ENCODE peak calls at places on chromosomes 7 and 10, in four cellular contexts. One of them, this sample, is unnamed.

GRCh38 chr7:79774150-79774549 is 320.7 kb upstream of the MAGI2 start:
- DNase-seq in AG08395: no peak
- DNase-seq in HS-5: peak
- DNase-seq in stimulated activated CD4-positive, alpha-beta T cell treated with anti-CD3 and anti-CD28 coated beads, Interleukin-1b, Interleukin-23, amount 100 ng/mL, for 1 hour: no peak
- DNase-seq in this sample: no peak

GRCh38 chr7:30735631-30736030 is 16.3 kb upstream of the INMT start:
- DNase-seq in stimulated activated CD4-positive, alpha-beta T cell treated with anti-CD3 and anti-CD28 coated beads, Interleukin-1b, Interleukin-23, amount 100 ng/mL, for 1 hour: no peak
- DNase-seq in HS-5: no peak
- DNase-seq in AG08395: no peak
- DNase-seq in this sample: no peak

GRCh38 chr7:117673367-117673766 is 193.5 kb downstream of the CFTR start:
- DNase-seq in stimulated activated CD4-positive, alpha-beta T cell treated with anti-CD3 and anti-CD28 coated beads, Interleukin-1b, Interleukin-23, amount 100 ng/mL, for 1 hour: no peak
- DNase-seq in HS-5: no peak
- DNase-seq in AG08395: no peak
- DNase-seq in this sample: no peak

GRCh38 chr7:82264752-82265305 is 178.7 kb downstream of the CACNA2D1 start:
- DNase-seq in HS-5: no peak
- DNase-seq in AG08395: no peak
- DNase-seq in stimulated activated CD4-positive, alpha-beta T cell treated with anti-CD3 and anti-CD28 coated beads, Interleukin-1b, Interleukin-23, amount 100 ng/mL, for 1 hour: no peak
- DNase-seq in this sample: no peak

GRCh38 chr7:152081088-152081487 is 55.6 kb downstream of the GALNT11 start:
- DNase-seq in AG08395: no peak
- DNase-seq in HS-5: no peak
- DNase-seq in stimulated activated CD4-positive, alpha-beta T cell treated with anti-CD3 and anti-CD28 coated beads, Interleukin-1b, Interleukin-23, amount 100 ng/mL, for 1 hour: no peak
- DNase-seq in this sample: peak

GRCh38 chr7:158130023-158130409 is 457.6 kb downstream of the PTPRN2 start:
- DNase-seq in stimulated activated CD4-positive, alpha-beta T cell treated with anti-CD3 and anti-CD28 coated beads, Interleukin-1b, Interleukin-23, amount 100 ng/mL, for 1 hour: no peak
- DNase-seq in AG08395: no peak
- DNase-seq in HS-5: no peak
- DNase-seq in this sample: no peak

GRCh38 chr7:25496394-25497103 is 268.3 kb upstream of the NPVF start:
- DNase-seq in stimulated activated CD4-positive, alpha-beta T cell treated with anti-CD3 and anti-CD28 coated beads, Interleukin-1b, Interleukin-23, amount 100 ng/mL, for 1 hour: no peak
- DNase-seq in HS-5: no peak
- DNase-seq in AG08395: no peak
- DNase-seq in this sample: no peak

GRCh38 chr7:30379131-30379530 is 94.7 kb downstream of the ZNRF2 start:
- DNase-seq in AG08395: no peak
- DNase-seq in HS-5: no peak
- DNase-seq in stimulated activated CD4-positive, alpha-beta T cell treated with anti-CD3 and anti-CD28 coated beads, Interleukin-1b, Interleukin-23, amount 100 ng/mL, for 1 hour: no peak
- DNase-seq in this sample: no peak

GRCh38 chr10:61897671-61898434 is 3.6 kb upstream of the ARID5B start:
- DNase-seq in AG08395: peak
- DNase-seq in stimulated activated CD4-positive, alpha-beta T cell treated with anti-CD3 and anti-CD28 coated beads, Interleukin-1b, Interleukin-23, amount 100 ng/mL, for 1 hour: no peak
- DNase-seq in HS-5: no peak
- DNase-seq in this sample: no peak

GRCh38 chr10:82377608-82378007 is 502.6 kb downstream of the NRG3 start:
- DNase-seq in HS-5: peak
- DNase-seq in stimulated activated CD4-positive, alpha-beta T cell treated with anti-CD3 and anti-CD28 coated beads, Interleukin-1b, Interleukin-23, amount 100 ng/mL, for 1 hour: no peak
- DNase-seq in AG08395: no peak
- DNase-seq in this sample: no peak

GRCh38 chr10:100873825-100874326 is 38.9 kb upstream of the SLF2 start:
- DNase-seq in AG08395: no peak
- DNase-seq in stimulated activated CD4-positive, alpha-beta T cell treated with anti-CD3 and anti-CD28 coated beads, Interleukin-1b, Interleukin-23, amount 100 ng/mL, for 1 hour: no peak
- DNase-seq in HS-5: no peak
- DNase-seq in this sample: no peak

GRCh38 chr10:21534611-21535493 is 820 bp downstream of the MLLT10 start:
- DNase-seq in HS-5: no peak
- DNase-seq in AG08395: no peak
- DNase-seq in stimulated activated CD4-positive, alpha-beta T cell treated with anti-CD3 and anti-CD28 coated beads, Interleukin-1b, Interleukin-23, amount 100 ng/mL, for 1 hour: no peak
- DNase-seq in this sample: no peak

GRCh38 chr10:29636178-29636577 is 1.4 kb upstream of the SVIL start:
- DNase-seq in AG08395: peak
- DNase-seq in HS-5: no peak
- DNase-seq in stimulated activated CD4-positive, alpha-beta T cell treated with anti-CD3 and anti-CD28 coated beads, Interleukin-1b, Interleukin-23, amount 100 ng/mL, for 1 hour: no peak
- DNase-seq in this sample: no peak

GRCh38 chr10:122333037-122333436 is 41.5 kb upstream of the PLEKHA1 start:
- DNase-seq in HS-5: no peak
- DNase-seq in AG08395: no peak
- DNase-seq in stimulated activated CD4-positive, alpha-beta T cell treated with anti-CD3 and anti-CD28 coated beads, Interleukin-1b, Interleukin-23, amount 100 ng/mL, for 1 hour: no peak
- DNase-seq in this sample: no peak

GRCh38 chr7:1616741-1617140 is 46.9 kb upstream of the PSMG3 start:
- DNase-seq in AG08395: no peak
- DNase-seq in stimulated activated CD4-positive, alpha-beta T cell treated with anti-CD3 and anti-CD28 coated beads, Interleukin-1b, Interleukin-23, amount 100 ng/mL, for 1 hour: no peak
- DNase-seq in HS-5: no peak
- DNase-seq in this sample: no peak

GRCh38 chr7:127803626-127804025 is 151.6 kb downstream of the SND1 start:
- DNase-seq in AG08395: no peak
- DNase-seq in stimulated activated CD4-positive, alpha-beta T cell treated with anti-CD3 and anti-CD28 coated beads, Interleukin-1b, Interleukin-23, amount 100 ng/mL, for 1 hour: no peak
- DNase-seq in HS-5: no peak
- DNase-seq in this sample: no peak

GRCh38 chr7:70608229-70608628 is 523.7 kb upstream of the GALNT17 start:
- DNase-seq in AG08395: no peak
- DNase-seq in HS-5: no peak
- DNase-seq in stimulated activated CD4-positive, alpha-beta T cell treated with anti-CD3 and anti-CD28 coated beads, Interleukin-1b, Interleukin-23, amount 100 ng/mL, for 1 hour: no peak
- DNase-seq in this sample: no peak

GRCh38 chr7:108613147-108613948 is 43.7 kb downstream of the DNAJB9 start:
- DNase-seq in HS-5: peak
- DNase-seq in AG08395: peak
- DNase-seq in stimulated activated CD4-positive, alpha-beta T cell treated with anti-CD3 and anti-CD28 coated beads, Interleukin-1b, Interleukin-23, amount 100 ng/mL, for 1 hour: no peak
- DNase-seq in this sample: no peak

GRCh38 chr10:62083868-62084267 is 182.4 kb downstream of the ARID5B start:
- DNase-seq in HS-5: no peak
- DNase-seq in AG08395: no peak
- DNase-seq in stimulated activated CD4-positive, alpha-beta T cell treated with anti-CD3 and anti-CD28 coated beads, Interleukin-1b, Interleukin-23, amount 100 ng/mL, for 1 hour: no peak
- DNase-seq in this sample: no peak

GRCh38 chr7:137590686-137591255 is 247.2 kb upstream of the PTN start:
- DNase-seq in AG08395: no peak
- DNase-seq in HS-5: no peak
- DNase-seq in stimulated activated CD4-positive, alpha-beta T cell treated with anti-CD3 and anti-CD28 coated beads, Interleukin-1b, Interleukin-23, amount 100 ng/mL, for 1 hour: no peak
- DNase-seq in this sample: no peak

GRCh38 chr7:149254181-149254858 is 7.7 kb upstream of the ZNF783 start:
- DNase-seq in AG08395: no peak
- DNase-seq in HS-5: no peak
- DNase-seq in stimulated activated CD4-positive, alpha-beta T cell treated with anti-CD3 and anti-CD28 coated beads, Interleukin-1b, Interleukin-23, amount 100 ng/mL, for 1 hour: no peak
- DNase-seq in this sample: no peak

GRCh38 chr10:19579841-19580240 is 236.4 kb upstream of the PLXDC2 start:
- DNase-seq in HS-5: no peak
- DNase-seq in AG08395: no peak
- DNase-seq in stimulated activated CD4-positive, alpha-beta T cell treated with anti-CD3 and anti-CD28 coated beads, Interleukin-1b, Interleukin-23, amount 100 ng/mL, for 1 hour: no peak
- DNase-seq in this sample: no peak

GRCh38 chr7:120989571-120990220 is 1.2 kb downstream of the CPED1 start:
- DNase-seq in HS-5: no peak
- DNase-seq in AG08395: no peak
- DNase-seq in stimulated activated CD4-positive, alpha-beta T cell treated with anti-CD3 and anti-CD28 coated beads, Interleukin-1b, Interleukin-23, amount 100 ng/mL, for 1 hour: no peak
- DNase-seq in this sample: no peak

GRCh38 chr10:91796332-91797076 is 1.7 kb upstream of the TNKS2 start:
- DNase-seq in stimulated activated CD4-positive, alpha-beta T cell treated with anti-CD3 and anti-CD28 coated beads, Interleukin-1b, Interleukin-23, amount 100 ng/mL, for 1 hour: no peak
- DNase-seq in AG08395: no peak
- DNase-seq in HS-5: no peak
- DNase-seq in this sample: no peak